ENCODE peak calls at places on chromosomes 4 and X, in seven cellular contexts. V is HepG2, G is K562, S is HCT116, P is SK-N-SH, U is H1, X is GM12878. Q is an unnamed sample.

GRCh38 chr4:126221717-126222116 is 907.0 kb downstream of the FAT4 start:
- DNase-seq in S (no peak), G (no peak), U (no peak), X (no peak), V (no peak), P (peak; percentile 35), Q (no peak)

GRCh38 chrX:23783569-23784486 is 855 bp downstream of the SAT1 start:
- DNase-seq in S (no peak), P (no peak), G (no peak), V (no peak), U (no peak), X (no peak), Q (no peak)

GRCh38 chrX:100864967-100865366 is 9.2 kb downstream of the NOX1 start:
- DNase-seq in P (no peak), U (no peak), X (no peak), V (no peak), S (no peak), G (no peak), Q (no peak)

GRCh38 chrX:71634366-71634765 is 16.1 kb upstream of the CXCR3 start:
- DNase-seq in S (no peak), V (no peak), U (no peak), X (no peak), P (no peak), G (no peak), Q (no peak)

GRCh38 chrX:72306851-72307645 is 1.3 kb upstream of the CITED1 start:
- DNase-seq in U (no peak), X (no peak), V (peak; percentile 17), G (peak; percentile 35), S (peak; percentile 22), P (peak; percentile 87), Q (peak; percentile 56)

GRCh38 chr4:87697272-87697671 is 47.2 kb downstream of the DMP1 start:
- DNase-seq in G (no peak), X (no peak), V (peak; percentile 42), P (no peak), S (no peak), U (no peak), Q (no peak)

GRCh38 chr4:86448891-86449290 is 89.0 kb upstream of the MAPK10 start:
- DNase-seq in V (no peak), S (no peak), U (no peak), X (no peak), P (no peak), G (no peak), Q (no peak)

GRCh38 chr4:57405359-57405758 is 295.2 kb upstream of the IGFBP7 start:
- DNase-seq in V (no peak), P (peak; percentile 5), G (no peak), U (no peak), X (no peak), S (no peak), Q (no peak)

GRCh38 chrX:67614006-67614405 is 70.2 kb downstream of the AR start:
- DNase-seq in G (no peak), S (no peak), V (no peak), P (no peak), X (no peak), U (no peak), Q (no peak)

GRCh38 chr4:2062168-2062807 is 3.2 kb downstream of the NAT8L start:
- DNase-seq in P (no peak), X (no peak), G (no peak), V (no peak), U (no peak), S (no peak), Q (no peak)

GRCh38 chrX:151722241-151722846 is 6.5 kb downstream of the FATE1 start:
- DNase-seq in P (peak; percentile 58), X (no peak), U (peak; percentile 68), G (peak; percentile 65), S (peak; percentile 2), V (peak; percentile 7), Q (no peak)

GRCh38 chr4:159451006-159451405 is 348.1 kb downstream of the RAPGEF2 start:
- DNase-seq in X (no peak), S (no peak), U (no peak), P (no peak), G (no peak), V (no peak), Q (no peak)
- TF ChIP-seq YY1 in X (no peak), S (no peak), U (no peak), P (no peak), G (no peak), V (no peak), Q (no peak)

DNA sequence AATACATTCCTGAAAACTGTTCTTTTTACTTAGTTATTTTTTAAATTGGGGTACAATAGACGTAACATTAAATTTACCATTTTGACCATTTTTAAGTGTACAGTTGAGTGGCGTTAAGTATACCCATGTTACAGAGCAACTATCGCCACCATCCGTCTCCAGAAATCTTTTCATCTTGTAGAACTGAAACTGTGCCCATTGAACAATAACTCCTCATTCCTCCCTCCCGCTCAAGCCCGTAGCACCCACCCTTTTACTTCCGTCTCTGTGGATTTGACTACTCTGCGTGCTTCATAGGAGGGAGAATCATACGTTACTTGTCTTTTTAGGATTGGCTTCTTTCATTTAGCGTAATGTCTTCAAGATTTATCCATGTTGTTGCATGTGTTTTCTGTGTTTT is 55.3 kb downstream of the TMEM131L start:
- DNase-seq in P (no peak), X (peak; percentile 57), U (no peak), S (no peak), V (no peak), G (no peak), Q (no peak)
- TF ChIP-seq YY1 in P (no peak), X (peak; percentile 11), U (no peak), S (no peak), V (no peak), G (no peak), Q (no peak)

GRCh38 chr4:42330291-42330690 is 67.0 kb upstream of the SHISA3 start:
- DNase-seq in X (no peak), U (no peak), V (no peak), P (no peak), S (no peak), G (no peak), Q (no peak)

GRCh38 chr4:42328978-42329377 is 68.3 kb upstream of the SHISA3 start:
- DNase-seq in U (no peak), S (no peak), P (no peak), X (no peak), V (no peak), G (no peak), Q (no peak)

GRCh38 chr4:42331040-42331439 is 66.2 kb upstream of the SHISA3 start:
- DNase-seq in X (no peak), P (no peak), V (no peak), G (no peak), U (no peak), S (no peak), Q (no peak)

GRCh38 chr4:42329421-42329820 is 67.9 kb upstream of the SHISA3 start:
- DNase-seq in V (no peak), G (no peak), X (no peak), U (no peak), S (no peak), P (no peak), Q (no peak)

DNA sequence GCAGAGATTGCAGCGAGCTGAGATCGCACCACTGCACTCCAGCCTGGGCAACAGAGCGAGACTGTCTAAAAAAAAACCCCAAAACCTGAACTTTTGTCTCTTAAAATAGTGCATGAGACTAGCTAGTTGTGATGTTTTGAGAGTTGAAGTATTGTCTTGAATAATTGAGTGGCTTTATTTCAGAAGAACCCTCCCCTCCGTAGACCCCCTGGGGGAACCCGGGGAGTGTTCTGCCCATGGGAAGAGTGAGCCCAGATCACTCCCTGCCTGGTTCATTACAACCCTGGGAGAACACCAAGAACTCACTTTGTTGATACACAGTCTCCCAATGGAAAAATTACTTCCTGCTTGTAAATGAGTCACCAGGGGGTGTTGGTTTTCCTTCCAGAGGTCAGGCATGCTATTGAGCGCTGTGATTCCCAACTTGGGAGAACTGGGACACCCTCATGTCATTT is 65.3 kb upstream of the SHISA3 start:
- DNase-seq in P (no peak), X (no peak), G (no peak), V (no peak), U (no peak), S (peak; percentile 24), Q (no peak)
- TF ChIP-seq YY1 in P (no peak), X (no peak), G (no peak), V (no peak), U (no peak), S (no peak), Q (no peak)

GRCh38 chr4:25019501-25019900 is 11.2 kb downstream of the LGI2 start:
- DNase-seq in V (no peak), P (no peak), S (no peak), X (no peak), U (no peak), G (no peak), Q (no peak)

GRCh38 chr4:25022741-25023140 is 8.0 kb downstream of the LGI2 start:
- DNase-seq in G (no peak), P (no peak), V (no peak), U (no peak), S (no peak), X (no peak), Q (no peak)

GRCh38 chr4:25022198-25022597 is 8.5 kb downstream of the LGI2 start:
- DNase-seq in X (no peak), S (no peak), U (no peak), G (no peak), V (no peak), P (no peak), Q (no peak)

GRCh38 chr4:25020240-25020639 is 10.5 kb downstream of the LGI2 start:
- DNase-seq in X (no peak), S (no peak), U (no peak), P (no peak), G (no peak), V (no peak), Q (no peak)

GRCh38 chr4:25021206-25021605 is 9.5 kb downstream of the LGI2 start:
- DNase-seq in U (no peak), X (no peak), G (no peak), V (peak; percentile 14), P (no peak), S (no peak), Q (no peak)
- TF ChIP-seq YY1 in U (no peak), X (no peak), G (no peak), V (no peak), P (no peak), S (no peak), Q (no peak)

GRCh38 chrX:109742722-109743121 is 9.7 kb upstream of the ACSL4 start:
- DNase-seq in S (no peak), X (no peak), P (no peak), V (no peak), U (no peak), G (no peak), Q (no peak)
- TF ChIP-seq YY1 in S (no peak), X (no peak), P (no peak), V (no peak), U (no peak), G (no peak), Q (no peak)